ENCODE peak calls at places on chromosomes 4 and X, in six cellular contexts. One of them, this sample, is unnamed.
A peak's percentile ranks its signal among the peaks of the same experiment; 100 is the strongest.

GRCh38 chr4:138175337-138175794 is 66.8 kb downstream of the SLC7A11 start:
- DNase-seq in fibroblast of lung: peak; percentile 63
- DNase-seq in foreskin fibroblast: no peak
- DNase-seq in AG09309: no peak
- DNase-seq in heart left ventricle: no peak
- DNase-seq in AG04450: peak; percentile 24
- DNase-seq in this sample: no peak

GRCh38 chr4:128635141-128635911 is 174.2 kb upstream of the JADE1 start:
- DNase-seq in fibroblast of lung: peak; percentile 73
- DNase-seq in foreskin fibroblast: no peak
- DNase-seq in AG09309: no peak
- DNase-seq in heart left ventricle: peak; percentile 86
- DNase-seq in AG04450: peak; percentile 43
- DNase-seq in this sample: no peak

GRCh38 chr4:123520376-123520775 is 123.8 kb downstream of the SPRY1 start:
- DNase-seq in fibroblast of lung: no peak
- DNase-seq in foreskin fibroblast: no peak
- DNase-seq in AG09309: no peak
- DNase-seq in heart left ventricle: no peak
- DNase-seq in AG04450: no peak
- DNase-seq in this sample: no peak

GRCh38 chr4:165768281-165768680 is 104.8 kb upstream of the TLL1 start:
- DNase-seq in fibroblast of lung: no peak
- DNase-seq in foreskin fibroblast: no peak
- DNase-seq in AG09309: no peak
- DNase-seq in heart left ventricle: no peak
- DNase-seq in AG04450: no peak
- DNase-seq in this sample: no peak

GRCh38 chr4:8171941-8172924 is 13.6 kb upstream of the ABLIM2 start:
- DNase-seq in fibroblast of lung: no peak
- DNase-seq in foreskin fibroblast: peak; percentile 44
- DNase-seq in AG09309: no peak
- DNase-seq in heart left ventricle: no peak
- DNase-seq in AG04450: peak; percentile 30
- DNase-seq in this sample: no peak

GRCh38 chr4:85153221-85153620 is 186.7 kb upstream of the WDFY3 start:
- DNase-seq in fibroblast of lung: peak; percentile 61
- DNase-seq in foreskin fibroblast: no peak
- DNase-seq in AG09309: no peak
- DNase-seq in heart left ventricle: no peak
- DNase-seq in AG04450: no peak
- DNase-seq in this sample: peak; percentile 17

GRCh38 chr4:164551713-164552040 is 202.3 kb upstream of the SMIM31 start:
- DNase-seq in fibroblast of lung: no peak
- DNase-seq in foreskin fibroblast: no peak
- DNase-seq in AG09309: no peak
- DNase-seq in heart left ventricle: no peak
- DNase-seq in AG04450: no peak
- DNase-seq in this sample: no peak

GRCh38 chrX:38899650-38900049 is 98.4 kb downstream of the MID1IP1 start:
- DNase-seq in fibroblast of lung: no peak
- DNase-seq in foreskin fibroblast: no peak
- DNase-seq in AG09309: no peak
- DNase-seq in heart left ventricle: no peak
- DNase-seq in AG04450: no peak
- DNase-seq in this sample: no peak

GRCh38 chr4:134727696-134728095 is 526.1 kb upstream of the PABPC4L start:
- DNase-seq in fibroblast of lung: no peak
- DNase-seq in foreskin fibroblast: no peak
- DNase-seq in AG09309: no peak
- DNase-seq in heart left ventricle: no peak
- DNase-seq in AG04450: no peak
- DNase-seq in this sample: no peak

GRCh38 chr4:6749340-6750171 is 33.0 kb upstream of the KIAA0232 start:
- DNase-seq in fibroblast of lung: peak; percentile 53
- DNase-seq in foreskin fibroblast: peak; percentile 69
- DNase-seq in AG09309: no peak
- DNase-seq in heart left ventricle: peak; percentile 57
- DNase-seq in AG04450: no peak
- DNase-seq in this sample: peak; percentile 9

GRCh38 chrX:24955372-24955771 is 60.4 kb downstream of the ARX start:
- DNase-seq in fibroblast of lung: no peak
- DNase-seq in foreskin fibroblast: no peak
- DNase-seq in AG09309: no peak
- DNase-seq in heart left ventricle: no peak
- DNase-seq in AG04450: no peak
- DNase-seq in this sample: no peak

GRCh38 chr4:103046416-103047290 is 27.1 kb upstream of the SLC9B1 start:
- DNase-seq in fibroblast of lung: peak; percentile 58
- DNase-seq in foreskin fibroblast: peak; percentile 9
- DNase-seq in AG09309: no peak
- DNase-seq in heart left ventricle: no peak
- DNase-seq in AG04450: no peak
- DNase-seq in this sample: no peak

GRCh38 chr4:186943607-186943908 is 219.9 kb upstream of the FAT1 start:
- DNase-seq in fibroblast of lung: no peak
- DNase-seq in foreskin fibroblast: no peak
- DNase-seq in AG09309: no peak
- DNase-seq in heart left ventricle: no peak
- DNase-seq in AG04450: no peak
- DNase-seq in this sample: no peak

GRCh38 chr4:136637071-136637777 is 895.1 kb downstream of the PCDH18 start:
- DNase-seq in fibroblast of lung: peak; percentile 18
- DNase-seq in foreskin fibroblast: no peak
- DNase-seq in AG09309: no peak
- DNase-seq in heart left ventricle: no peak
- DNase-seq in AG04450: no peak
- DNase-seq in this sample: no peak

GRCh38 chrX:103686199-103687072 is at the start of gene MORF4L2:
- DNase-seq in fibroblast of lung: peak; percentile 99
- DNase-seq in foreskin fibroblast: peak; percentile 96
- DNase-seq in AG09309: peak; percentile 99
- DNase-seq in heart left ventricle: peak; percentile 90
- DNase-seq in AG04450: peak; percentile 97
- DNase-seq in this sample: peak; percentile 96

GRCh38 chr4:186910385-186910784 is 186.7 kb upstream of the FAT1 start:
- DNase-seq in fibroblast of lung: no peak
- DNase-seq in foreskin fibroblast: no peak
- DNase-seq in AG09309: no peak
- DNase-seq in heart left ventricle: no peak
- DNase-seq in AG04450: no peak
- DNase-seq in this sample: no peak

GRCh38 chr4:144906181-144906895 is 191.7 kb downstream of the ANAPC10 start:
- DNase-seq in fibroblast of lung: no peak
- DNase-seq in foreskin fibroblast: no peak
- DNase-seq in AG09309: no peak
- DNase-seq in heart left ventricle: no peak
- DNase-seq in AG04450: no peak
- DNase-seq in this sample: no peak

GRCh38 chr4:146435962-146436361 is 85.8 kb downstream of the SLC10A7 start:
- DNase-seq in fibroblast of lung: no peak
- DNase-seq in foreskin fibroblast: no peak
- DNase-seq in AG09309: no peak
- DNase-seq in heart left ventricle: no peak
- DNase-seq in AG04450: no peak
- DNase-seq in this sample: no peak

GRCh38 chr4:22672944-22673343 is 19.8 kb upstream of the GBA3 start:
- DNase-seq in fibroblast of lung: no peak
- DNase-seq in foreskin fibroblast: no peak
- DNase-seq in AG09309: no peak
- DNase-seq in heart left ventricle: no peak
- DNase-seq in AG04450: no peak
- DNase-seq in this sample: no peak

GRCh38 chr4:142567199-142567598 is 278.9 kb downstream of the INPP4B start:
- DNase-seq in fibroblast of lung: no peak
- DNase-seq in foreskin fibroblast: no peak
- DNase-seq in AG09309: no peak
- DNase-seq in heart left ventricle: no peak
- DNase-seq in AG04450: no peak
- DNase-seq in this sample: no peak

GRCh38 chr4:183171484-183172267 is 72.6 kb downstream of the WWC2 start:
- DNase-seq in fibroblast of lung: no peak
- DNase-seq in foreskin fibroblast: no peak
- DNase-seq in AG09309: no peak
- DNase-seq in heart left ventricle: no peak
- DNase-seq in AG04450: no peak
- DNase-seq in this sample: no peak

GRCh38 chrX:135520022-135520552 is 373 bp upstream of the INTS6L start:
- DNase-seq in fibroblast of lung: peak; percentile 52
- DNase-seq in foreskin fibroblast: peak; percentile 15
- DNase-seq in AG09309: no peak
- DNase-seq in heart left ventricle: no peak
- DNase-seq in AG04450: peak; percentile 16
- DNase-seq in this sample: no peak

GRCh38 chrX:112704226-112704625 is 24.5 kb upstream of the LHFPL1 start:
- DNase-seq in fibroblast of lung: no peak
- DNase-seq in foreskin fibroblast: no peak
- DNase-seq in AG09309: no peak
- DNase-seq in heart left ventricle: no peak
- DNase-seq in AG04450: no peak
- DNase-seq in this sample: no peak
- TF ChIP-seq CTCF in fibroblast of lung: no peak
- TF ChIP-seq CTCF in foreskin fibroblast: no peak
- TF ChIP-seq CTCF in AG09309: no peak
- TF ChIP-seq CTCF in heart left ventricle: no peak
- TF ChIP-seq CTCF in AG04450: no peak
- TF ChIP-seq CTCF in this sample: no peak

GRCh38 chrX:13317366-13317765 is 2.5 kb downstream of the ATXN3L start:
- DNase-seq in fibroblast of lung: no peak
- DNase-seq in foreskin fibroblast: no peak
- DNase-seq in AG09309: no peak
- DNase-seq in heart left ventricle: no peak
- DNase-seq in AG04450: no peak
- DNase-seq in this sample: no peak
- H3K4me3 ChIP-seq in fibroblast of lung: no peak overlapping the region
- H3K4me3 ChIP-seq in foreskin fibroblast: no peak overlapping the region
- H3K4me3 ChIP-seq in AG09309: no peak overlapping the region
- H3K4me3 ChIP-seq in heart left ventricle: no peak overlapping the region
- H3K4me3 ChIP-seq in AG04450: no peak overlapping the region
- H3K4me3 ChIP-seq in this sample: no peak overlapping the region

DNA sequence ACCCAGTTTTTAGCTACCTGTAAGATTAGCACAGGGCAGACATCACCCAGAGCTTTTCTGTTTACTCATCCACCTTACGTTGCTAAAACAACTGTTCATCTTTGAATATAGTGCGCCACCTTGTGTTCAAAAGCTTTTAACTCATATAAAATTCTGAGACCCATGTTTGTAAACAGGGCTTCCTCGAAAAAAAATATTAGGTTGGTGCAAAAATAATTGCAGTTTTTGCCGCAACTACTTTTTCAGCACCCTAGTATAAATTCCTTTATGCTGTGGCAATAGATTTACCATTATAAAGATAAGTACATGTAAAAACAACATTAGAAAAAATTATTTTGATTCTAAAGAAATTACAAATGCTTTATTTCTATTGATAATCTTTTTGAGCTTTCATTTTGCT is 147.9 kb downstream of the LRBA start:
- DNase-seq in fibroblast of lung: peak; percentile 86
- DNase-seq in foreskin fibroblast: peak; percentile 38
- DNase-seq in AG09309: peak; percentile 56
- DNase-seq in heart left ventricle: no peak
- DNase-seq in AG04450: peak; percentile 50
- DNase-seq in this sample: peak; percentile 60
- TF ChIP-seq CTCF in fibroblast of lung: peak; percentile 39
- TF ChIP-seq CTCF in foreskin fibroblast: peak; percentile 31
- TF ChIP-seq CTCF in AG09309: peak; percentile 40
- TF ChIP-seq CTCF in heart left ventricle: peak; percentile 72
- TF ChIP-seq CTCF in AG04450: peak; percentile 65
- TF ChIP-seq CTCF in this sample: peak; percentile 34

DNA sequence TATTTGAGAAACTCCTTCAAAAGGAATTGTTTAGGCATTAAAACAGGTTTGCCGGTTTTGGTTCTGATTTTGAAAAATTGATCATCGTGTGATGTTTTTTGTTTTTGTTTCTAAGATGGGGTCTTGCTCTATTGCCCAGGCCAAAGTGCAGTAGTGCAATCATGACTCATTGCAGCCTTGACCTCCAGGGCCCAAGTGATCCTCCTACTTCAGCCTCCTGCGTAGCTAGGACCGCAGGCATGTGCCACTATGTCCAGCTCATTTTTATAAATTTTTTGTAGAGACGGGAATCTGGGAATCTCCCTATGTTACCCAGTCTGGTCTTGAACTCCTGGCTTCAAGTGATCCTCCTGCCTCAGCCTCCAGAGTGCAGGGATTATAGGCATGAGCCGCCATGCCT is 35.0 kb downstream of the CLCN3 start:
- DNase-seq in fibroblast of lung: no peak
- DNase-seq in foreskin fibroblast: no peak
- DNase-seq in AG09309: no peak
- DNase-seq in heart left ventricle: no peak
- DNase-seq in AG04450: no peak
- DNase-seq in this sample: no peak
- H3K4me3 ChIP-seq in fibroblast of lung: no peak overlapping the region
- H3K4me3 ChIP-seq in foreskin fibroblast: no peak overlapping the region
- H3K4me3 ChIP-seq in AG09309: no peak overlapping the region
- H3K4me3 ChIP-seq in heart left ventricle: no peak overlapping the region
- H3K4me3 ChIP-seq in AG04450: no peak overlapping the region
- H3K4me3 ChIP-seq in this sample: no peak overlapping the region

GRCh38 chrX:45781901-45782553 is 581.4 kb upstream of the DIPK2B start:
- DNase-seq in fibroblast of lung: peak; percentile 79
- DNase-seq in foreskin fibroblast: peak; percentile 73
- DNase-seq in AG09309: no peak
- DNase-seq in heart left ventricle: no peak
- DNase-seq in AG04450: peak; percentile 39
- DNase-seq in this sample: no peak
- TF ChIP-seq CTCF in fibroblast of lung: peak; percentile 34
- TF ChIP-seq CTCF in foreskin fibroblast: peak; percentile 24
- TF ChIP-seq CTCF in AG09309: peak; percentile 52
- TF ChIP-seq CTCF in heart left ventricle: peak; percentile 24
- TF ChIP-seq CTCF in AG04450: peak; percentile 30
- TF ChIP-seq CTCF in this sample: peak; percentile 8

This sample was measured in HFF-Myc.